ENCODE peak calls at places on chromosomes 12 and 14, in four cellular contexts. P is tibial nerve, Q is breast epithelium, Y is adrenal gland. D is an unnamed sample. For H3K4me1, the result is how much of the 10 kb centered on the place peaks cover.

GRCh38 chr12:6925543-6926279 is 2.0 kb upstream of the ATN1 start:
- DNase-seq in P (peak), Q (no peak), Y (peak), D (peak)

GRCh38 chr12:15708396-15709070 is 80.7 kb downstream of the EPS8 start:
- DNase-seq in P (no peak), Q (no peak), Y (no peak), D (no peak)

GRCh38 chr12:105761075-105761474 is 377.7 kb downstream of the NUAK1 start:
- DNase-seq in P (no peak), Q (no peak), Y (no peak), D (no peak)

GRCh38 chr14:100296106-100296651 is 10.1 kb downstream of the SLC25A29 start:
- DNase-seq in P (no peak), Q (no peak), Y (peak), D (peak)

GRCh38 chr12:65895759-65896656 is 71.7 kb downstream of the HMGA2 start:
- DNase-seq in P (no peak), Q (no peak), Y (no peak), D (no peak)

GRCh38 chr14:38074754-38075153 is 132.9 kb upstream of the SSTR1 start:
- DNase-seq in P (no peak), Q (no peak), Y (no peak), D (no peak)

GRCh38 chr12:42638697-42639096 is 49.2 kb upstream of the PRICKLE1 start:
- DNase-seq in P (no peak), Q (no peak), Y (no peak), D (no peak)

GRCh38 chr12:109951136-109951535 is 45.0 kb downstream of the GIT2 start:
- DNase-seq in P (no peak), Q (no peak), Y (no peak), D (no peak)

GRCh38 chr14:21436567-21437062 is 19.3 kb downstream of the CHD8 start:
- DNase-seq in P (no peak), Q (no peak), Y (no peak), D (no peak)

GRCh38 chr12:95790025-95790911 is at the start of gene NTN4:
- DNase-seq in P (peak), Q (peak), Y (peak), D (peak)

GRCh38 chr12:131205534-131205933 is 251.8 kb downstream of the ADGRD1 start:
- DNase-seq in P (no peak), Q (no peak), Y (no peak), D (no peak)

GRCh38 chr12:6817056-6817455 is 4.6 kb upstream of the GPR162 start:
- DNase-seq in P (no peak), Q (no peak), Y (no peak), D (no peak)

GRCh38 chr14:68336165-68336564 is 456.7 kb downstream of the ZFP36L1 start:
- DNase-seq in P (no peak), Q (no peak), Y (no peak), D (no peak)

GRCh38 chr14:30272848-30273563 is 286.0 kb upstream of the G2E3 start:
- DNase-seq in P (no peak), Q (no peak), Y (no peak), D (no peak)

GRCh38 chr12:91965781-91966180 is 179.9 kb downstream of the BTG1 start:
- DNase-seq in P (no peak), Q (no peak), Y (no peak), D (no peak)

GRCh38 chr12:78970041-78970440 is 105.5 kb downstream of the SYT1 start:
- DNase-seq in P (no peak), Q (no peak), Y (no peak), D (no peak)

GRCh38 chr14:44847910-44848309 is 113.8 kb downstream of the KLHL28 start:
- DNase-seq in P (no peak), Q (no peak), Y (no peak), D (no peak)

GRCh38 chr12:8687846-8688601 is 9.8 kb upstream of the RIMKLB start:
- DNase-seq in P (no peak), Q (no peak), Y (peak), D (peak)

GRCh38 chr12:85835417-85835809 is 796 bp downstream of the RASSF9 start:
- DNase-seq in P (no peak), Q (no peak), Y (no peak), D (no peak)

GRCh38 chr12:63064080-63064479 is 86.9 kb downstream of the AVPR1A start:
- DNase-seq in P (no peak), Q (no peak), Y (no peak), D (no peak)

GRCh38 chr14:93115069-93115919 is 431 bp downstream of the ITPK1 start:
- DNase-seq in P (peak), Q (peak), Y (peak), D (peak)

GRCh38 chr12:130965668-130966067 is 12.0 kb downstream of the ADGRD1 start:
- DNase-seq in P (no peak), Q (no peak), Y (no peak), D (no peak)

GRCh38 chr12:131500564-131500963 is 210.3 kb upstream of the SFSWAP start:
- DNase-seq in P (no peak), Q (no peak), Y (no peak), D (no peak)

GRCh38 chr14:90756755-90757345 is 59.4 kb downstream of the TTC7B start:
- DNase-seq in P (no peak), Q (no peak), Y (no peak), D (no peak)

GRCh38 chr14:71076472-71076871 is 169.2 kb downstream of the PCNX1 start:
- DNase-seq in P (no peak), Q (no peak), Y (no peak), D (no peak)

GRCh38 chr12:131766382-131767107 is 55.7 kb downstream of the SFSWAP start:
- DNase-seq in P (no peak), Q (peak), Y (no peak), D (no peak)

GRCh38 chr12:101743724-101744472 is 4.6 kb upstream of the SYCP3 start:
- DNase-seq in P (no peak), Q (no peak), Y (peak), D (no peak)
- TF ChIP-seq POLR2A in P (no peak), Q (no peak), Y (no peak), D (no peak)

GRCh38 chr12:108614639-108615038 is 16.8 kb upstream of the TMEM119 start:
- DNase-seq in P (no peak), Q (no peak), Y (no peak), D (no peak)
- H3K4me1 ChIP-seq in P (under half), Q (under half), Y (under half), D (under half)

GRCh38 chr12:5432011-5432400 is at the start of gene NTF3:
- DNase-seq in P (no peak), Q (no peak), Y (no peak), D (peak)
- H3K4me3 ChIP-seq in P (peak), Q (peak), Y (no peak), D (peak)

GRCh38 chr14:67240978-67241415 is 238 bp upstream of the PALS1 start:
- DNase-seq in P (peak), Q (peak), Y (peak), D (peak)
- TF ChIP-seq POLR2A in P (peak), Q (no peak), Y (peak), D (no peak)

GRCh38 chr12:49689236-49689635 is 18.0 kb downstream of the FMNL3 start:
- DNase-seq in P (no peak), Q (no peak), Y (no peak), D (no peak)

GRCh38 chr12:49693931-49694439 is 13.2 kb downstream of the FMNL3 start:
- DNase-seq in P (no peak), Q (no peak), Y (no peak), D (no peak)

GRCh38 chr12:49687941-49688340 is 19.3 kb downstream of the FMNL3 start:
- DNase-seq in P (no peak), Q (no peak), Y (no peak), D (no peak)

GRCh38 chr12:49692851-49693250 is 14.4 kb downstream of the FMNL3 start:
- DNase-seq in P (no peak), Q (no peak), Y (no peak), D (no peak)

DNA sequence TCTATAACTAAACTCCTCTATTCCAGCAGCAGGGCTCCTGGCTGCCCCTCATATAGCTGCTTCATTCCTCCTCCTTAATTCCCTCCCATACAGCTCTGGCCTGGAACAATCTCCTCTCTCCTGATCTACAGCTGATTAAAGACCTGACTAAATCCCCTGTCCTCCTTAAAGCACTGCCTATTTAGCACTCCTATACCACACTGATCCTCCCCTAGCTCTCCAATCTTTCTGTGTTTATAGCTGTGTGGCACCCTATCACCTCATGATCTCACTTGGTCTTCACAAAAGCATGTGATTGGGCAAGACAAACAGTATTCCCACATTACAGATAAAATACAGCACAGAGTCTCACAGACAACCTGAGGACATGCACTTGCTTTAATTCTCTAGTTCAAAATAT is 17.4 kb downstream of the FMNL3 start:
- DNase-seq in P (no peak), Q (no peak), Y (no peak), D (no peak)
- H3K4me1 ChIP-seq in P (under half), Q (under half), Y (under half), D (under half)

GRCh38 chr14:103091041-103091882 is 3.3 kb upstream of the EXOC3L4 start:
- DNase-seq in P (no peak), Q (no peak), Y (no peak), D (peak)
- H3K4me3 ChIP-seq in P (peak), Q (peak), Y (no peak), D (peak)

GRCh38 chr12:44143170-44143569 is 307.3 kb downstream of the TMEM117 start:
- DNase-seq in P (no peak), Q (no peak), Y (no peak), D (no peak)
- TF ChIP-seq POLR2A in P (no peak), Q (no peak), Y (no peak), D (no peak)

GRCh38 chr12:120227233-120228040 is 26.5 kb upstream of the RPLP0 start:
- DNase-seq in P (no peak), Q (no peak), Y (no peak), D (no peak)

GRCh38 chr12:120229071-120229582 is 28.2 kb upstream of the RPLP0 start:
- DNase-seq in P (no peak), Q (no peak), Y (peak), D (peak)

GRCh38 chr12:120228041-120228290 is 27.1 kb upstream of the RPLP0 start:
- DNase-seq in P (no peak), Q (no peak), Y (no peak), D (no peak)

GRCh38 chr12:120229583-120230325 is 28.8 kb upstream of the RPLP0 start:
- DNase-seq in P (no peak), Q (no peak), Y (no peak), D (no peak)

GRCh38 chr12:120228291-120229070 is 27.6 kb upstream of the RPLP0 start:
- DNase-seq in P (peak), Q (peak), Y (peak), D (peak)
- H3K4me1 ChIP-seq in P (half or more), Q (half or more), Y (half or more), D (under half)

GRCh38 chr12:83017001-83017400 is 330.3 kb downstream of the TMTC2 start:
- DNase-seq in P (no peak), Q (no peak), Y (no peak), D (no peak)

GRCh38 chr12:83010169-83010804 is 323.6 kb downstream of the TMTC2 start:
- DNase-seq in P (no peak), Q (no peak), Y (no peak), D (no peak)

GRCh38 chr12:83018063-83018462 is 331.4 kb downstream of the TMTC2 start:
- DNase-seq in P (no peak), Q (no peak), Y (no peak), D (no peak)

GRCh38 chr12:83016226-83016835 is 329.6 kb downstream of the TMTC2 start:
- DNase-seq in P (no peak), Q (no peak), Y (peak), D (peak)

DNA sequence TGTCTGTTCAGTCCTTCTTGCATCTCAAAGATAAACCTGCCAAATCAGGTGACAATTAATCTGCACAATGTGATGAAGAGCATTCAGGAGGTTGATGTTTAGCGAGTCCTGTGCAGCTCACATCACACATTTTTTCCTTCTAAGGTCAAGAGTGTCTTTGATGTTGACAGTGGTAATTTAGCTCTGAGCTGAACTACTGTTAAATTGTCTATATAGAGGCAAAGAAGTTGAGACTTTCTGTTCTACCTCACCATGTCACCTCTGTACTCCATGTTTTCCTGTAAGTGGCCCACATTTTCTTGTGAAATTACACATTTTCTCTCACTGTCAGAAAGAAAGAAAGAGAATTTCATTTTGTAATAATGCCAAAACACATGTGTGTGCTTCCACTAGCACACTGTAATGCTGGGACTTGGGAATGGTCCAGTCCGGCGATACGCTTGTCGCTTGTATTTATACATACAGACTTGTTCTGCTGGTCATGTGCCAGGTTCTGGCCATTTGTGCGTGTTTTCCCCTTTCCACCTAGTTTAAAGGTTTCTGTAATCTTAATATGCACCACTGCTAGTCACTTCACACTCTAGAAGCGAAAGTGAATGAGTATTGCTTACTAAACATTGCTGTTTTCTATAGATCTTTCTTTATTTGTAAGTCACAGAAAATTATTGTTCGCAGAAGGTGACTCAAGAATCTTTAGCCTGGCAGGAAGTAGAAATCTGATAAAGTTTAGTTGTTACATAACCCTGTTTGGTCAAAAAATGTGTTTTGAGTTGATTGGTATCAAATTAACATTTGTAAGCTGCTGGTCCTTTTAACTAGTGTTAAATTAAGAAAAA is 328.9 kb downstream of the TMTC2 start:
- DNase-seq in P (no peak), Q (no peak), Y (peak), D (peak)
- H3K4me3 ChIP-seq in P (peak), Q (peak), Y (no peak), D (peak)

DNA sequence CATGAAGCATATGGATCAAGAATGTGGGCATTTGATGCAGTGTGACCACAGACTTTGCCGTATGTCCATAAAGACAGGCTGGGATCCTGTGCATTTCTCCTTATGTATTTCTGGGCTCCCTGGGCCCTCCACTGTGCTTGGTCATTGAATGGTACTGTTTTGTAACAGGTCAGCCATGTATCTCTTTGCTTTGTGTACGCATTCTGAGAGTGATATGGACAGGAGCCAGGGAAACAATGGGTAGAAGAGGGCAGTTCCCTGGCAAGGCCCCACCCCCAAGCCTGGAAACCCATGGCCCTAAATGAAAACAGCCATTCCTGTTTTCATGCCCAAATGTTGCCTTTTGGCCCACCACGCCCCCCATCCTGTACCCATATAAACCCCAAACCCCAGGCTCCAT is 15.2 kb upstream of the FBXO34 start:
- DNase-seq in P (no peak), Q (no peak), Y (no peak), D (no peak)
- TF ChIP-seq POLR2A in P (no peak), Q (no peak), Y (no peak), D (no peak)